ENCODE peak calls at places on chromosomes 7 and 10, in ten cellular contexts. K, R, Z, Q, W, F, N, E, V and J are unnamed samples.

GRCh38 chr10:132443998-132444876 is 47.2 kb downstream of the PWWP2B start:
- DNase-seq in K (no peak), R (no peak), Z (no peak), Q (peak; percentile 63), W (no peak), F (no peak), N (no peak), E (no peak), V (no peak), J (no peak)

GRCh38 chr10:78830062-78830974 is 238.4 kb upstream of the ZMIZ1 start:
- DNase-seq in K (no peak), R (no peak), Z (peak; percentile 44), Q (peak; percentile 53), W (no peak), F (no peak), N (peak; percentile 51), E (no peak), V (no peak), J (no peak)

GRCh38 chr7:14395860-14396259 is 406.4 kb upstream of the ETV1 start:
- DNase-seq in K (no peak), R (no peak), Z (no peak), Q (no peak), W (no peak), F (no peak), N (no peak), E (no peak), V (no peak), J (no peak)

GRCh38 chr7:85851571-85852193 is 664.8 kb upstream of the SEMA3D start:
- DNase-seq in K (no peak), R (no peak), Z (peak; percentile 57), Q (peak; percentile 66), W (peak; percentile 56), F (peak; percentile 63), N (peak; percentile 81), E (no peak), V (no peak), J (no peak)

GRCh38 chr10:128943111-128943510 is 523.9 kb upstream of the MGMT start:
- DNase-seq in K (no peak), R (no peak), Z (no peak), Q (no peak), W (no peak), F (no peak), N (no peak), E (no peak), V (no peak), J (no peak)

GRCh38 chr10:127715782-127716378 is 21.1 kb upstream of the FOXI2 start:
- DNase-seq in K (no peak), R (no peak), Z (peak; percentile 15), Q (no peak), W (peak; percentile 63), F (peak; percentile 65), N (peak; percentile 16), E (peak; percentile 17), V (no peak), J (no peak)

GRCh38 chr7:117645456-117646181 is 165.8 kb downstream of the CFTR start:
- DNase-seq in K (no peak), R (no peak), Z (peak; percentile 90), Q (peak; percentile 94), W (no peak), F (no peak), N (peak; percentile 84), E (no peak), V (no peak), J (no peak)

GRCh38 chr7:75909521-75910132 is 5.3 kb upstream of the POR start:
- DNase-seq in K (no peak), R (no peak), Z (no peak), Q (no peak), W (no peak), F (no peak), N (no peak), E (no peak), V (no peak), J (no peak)

GRCh38 chr7:105352922-105353668 is 35.6 kb downstream of the SRPK2 start:
- DNase-seq in K (no peak), R (no peak), Z (peak; percentile 49), Q (peak; percentile 46), W (no peak), F (no peak), N (peak; percentile 47), E (no peak), V (no peak), J (no peak)

GRCh38 chr7:150567168-150567567 is at the start of gene GIMAP4:
- DNase-seq in K (no peak), R (no peak), Z (no peak), Q (no peak), W (peak; percentile 66), F (no peak), N (no peak), E (no peak), V (no peak), J (no peak)

GRCh38 chr7:158740657-158741293 is 36.2 kb upstream of the NCAPG2 start:
- DNase-seq in K (no peak), R (peak; percentile 68), Z (peak; percentile 98), Q (peak; percentile 97), W (peak; percentile 56), F (no peak), N (peak; percentile 93), E (no peak), V (no peak), J (peak; percentile 5)

GRCh38 chr10:22427890-22428571 is 82.7 kb downstream of the SPAG6 start:
- DNase-seq in K (no peak), R (no peak), Z (peak; percentile 94), Q (peak; percentile 73), W (peak; percentile 24), F (no peak), N (peak; percentile 90), E (no peak), V (no peak), J (no peak)

GRCh38 chr10:99304857-99305220 is 24.3 kb upstream of the CNNM1 start:
- DNase-seq in K (no peak), R (no peak), Z (no peak), Q (no peak), W (no peak), F (no peak), N (no peak), E (no peak), V (no peak), J (no peak)

GRCh38 chr10:12597176-12597575 is 247.8 kb downstream of the CAMK1D start:
- DNase-seq in K (no peak), R (no peak), Z (no peak), Q (no peak), W (no peak), F (no peak), N (no peak), E (no peak), V (no peak), J (no peak)

GRCh38 chr7:114414151-114415053 is at the start of gene FOXP2:
- DNase-seq in K (no peak), R (no peak), Z (peak; percentile 46), Q (peak; percentile 17), W (peak; percentile 56), F (no peak), N (peak; percentile 56), E (no peak), V (no peak), J (no peak)

GRCh38 chr10:127123626-127124025 is 72.8 kb downstream of the INSYN2A start:
- DNase-seq in K (no peak), R (no peak), Z (peak; percentile 36), Q (peak; percentile 13), W (no peak), F (no peak), N (no peak), E (no peak), V (no peak), J (no peak)